ENCODE peak calls at places on chromosomes 7 and 10, in nine cellular contexts. W is IMR-90, F is lower leg skin, J is ovary, N is H1, D is prostate gland, M is erythroblast, L is HepG2, O is Peyer's patch. X is an unnamed sample.

GRCh38 chr10:70540089-70540788 is 61.7 kb downstream of the PALD1 start:
- DNase-seq in J (peak; percentile 53), D (no peak), N (peak; percentile 78), M (peak; percentile 41), L (peak; percentile 18), O (no peak), F (no peak), W (no peak), X (no peak)

GRCh38 chr10:25766213-25766612 is 167.8 kb upstream of the MYO3A start:
- DNase-seq in N (no peak), W (no peak), M (no peak), L (no peak), F (no peak), O (no peak), D (no peak), J (no peak), X (no peak)

GRCh38 chr7:132972745-132973144 is 109.1 kb downstream of the CHCHD3 start:
- DNase-seq in M (no peak), D (no peak), O (no peak), F (no peak), N (no peak), W (no peak), L (no peak), J (no peak), X (no peak)

GRCh38 chr10:132700168-132701098 is 85.5 kb downstream of the NKX6-2 start:
- DNase-seq in N (no peak), L (no peak), M (no peak), F (peak; percentile 78), J (peak; percentile 63), D (no peak), W (peak; percentile 58), O (peak; percentile 53), X (no peak)

GRCh38 chr10:78178397-78178796 is 144.7 kb downstream of the RPS24 start:
- DNase-seq in M (no peak), L (no peak), O (no peak), F (no peak), N (no peak), W (no peak), D (no peak), J (no peak), X (no peak)

GRCh38 chr10:103854265-103854686 is 1.1 kb downstream of the SH3PXD2A start:
- DNase-seq in F (no peak), O (no peak), L (peak; percentile 80), J (peak; percentile 70), M (no peak), D (no peak), W (no peak), N (peak; percentile 64), X (no peak)

GRCh38 chr10:23516530-23516929 is 77.7 kb downstream of the OTUD1 start:
- DNase-seq in D (no peak), F (no peak), M (no peak), L (peak; percentile 17), O (no peak), J (no peak), W (peak; percentile 12), N (no peak), X (no peak)

GRCh38 chr7:72435366-72435765 is 23.2 kb upstream of the CALN1 start:
- DNase-seq in W (no peak), M (no peak), N (no peak), O (no peak), J (no peak), F (no peak), D (no peak), L (no peak), X (no peak)

GRCh38 chr10:86443069-86443468 is 76.5 kb upstream of the GRID1 start:
- DNase-seq in D (no peak), F (no peak), O (no peak), M (no peak), N (no peak), L (peak; percentile 63), J (no peak), W (peak; percentile 82), X (no peak)

GRCh38 chr7:99290980-99291607 is 18.5 kb downstream of the MYH16 start:
- DNase-seq in J (no peak), M (no peak), O (no peak), W (peak; percentile 90), L (no peak), F (no peak), D (no peak), N (no peak), X (no peak)

DNA sequence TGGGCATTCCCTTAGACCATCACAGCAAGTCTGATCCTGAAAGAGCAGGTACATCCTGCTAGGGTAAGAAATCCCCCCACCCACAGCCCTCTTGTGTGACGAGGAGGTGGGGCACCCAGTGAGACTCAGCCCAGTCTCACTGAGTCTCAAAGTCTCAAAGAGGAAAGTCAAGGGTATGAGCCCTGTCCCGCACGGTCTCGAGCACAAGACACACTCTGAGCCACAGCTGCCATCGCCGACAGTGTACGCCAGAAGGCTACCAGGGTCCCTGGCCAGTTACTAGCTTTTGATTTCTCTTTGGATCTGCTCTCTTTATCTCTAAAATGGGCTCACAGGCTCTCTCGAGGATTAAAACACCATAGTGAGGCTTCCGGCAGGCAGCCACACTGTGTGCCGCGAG is 190.2 kb downstream of the TNS3 start:
- DNase-seq in J (no peak), D (no peak), F (peak; percentile 70), W (no peak), O (no peak), N (no peak), M (no peak), L (no peak), X (no peak)
- TF ChIP-seq POLR2A in J (no peak), D (no peak), F (no peak), W (no peak), O (no peak), N (no peak), M (no peak), L (no peak), X (no peak)

DNA sequence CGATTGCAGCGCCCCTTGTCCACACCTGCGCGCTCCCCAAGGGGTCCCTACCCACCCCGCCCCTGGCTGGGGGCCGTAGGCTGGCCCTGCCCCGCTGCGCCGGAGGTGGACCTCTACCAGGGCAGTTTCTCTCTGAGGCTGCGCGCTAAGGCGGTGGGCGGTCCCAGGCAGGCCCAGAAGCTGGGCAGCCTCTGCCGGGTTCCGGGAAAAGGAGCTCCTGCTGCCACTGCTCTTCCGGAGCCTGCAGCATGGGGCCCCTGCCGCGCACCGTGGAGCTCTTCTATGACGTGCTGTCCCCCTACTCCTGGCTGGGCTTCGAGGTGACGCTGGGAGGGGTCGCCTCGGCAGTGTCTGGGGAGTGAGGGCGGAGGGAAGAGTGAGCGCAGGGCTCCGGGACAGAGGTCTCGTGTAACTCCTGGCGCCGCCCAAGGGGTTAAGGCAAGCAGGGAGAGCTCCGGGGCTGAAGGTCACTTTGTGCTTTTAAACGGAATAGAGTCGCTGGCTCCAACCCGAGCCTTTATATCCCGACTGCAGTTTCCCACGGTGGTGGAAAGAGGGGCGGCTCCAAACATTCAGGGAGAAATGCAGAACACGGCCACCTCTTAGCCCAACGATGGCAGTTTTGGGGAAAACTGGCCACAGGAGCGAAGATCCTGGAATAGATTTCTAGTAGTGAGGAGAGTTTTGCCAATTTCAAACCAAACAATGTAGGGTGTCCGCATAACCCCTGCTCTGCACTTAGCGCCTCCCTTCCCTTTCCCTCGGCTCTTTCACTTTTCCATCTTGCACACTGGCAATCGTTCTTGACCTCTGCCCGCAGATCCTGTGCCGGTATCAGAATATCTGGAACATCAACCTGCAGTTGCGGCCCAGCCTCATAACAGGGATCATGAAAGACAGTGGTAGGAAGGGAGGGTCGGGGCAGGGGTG is at the start of gene GSTK1:
- DNase-seq in D (peak; percentile 80), L (peak; percentile 66), O (peak; percentile 92), W (peak; percentile 54), M (peak; percentile 73), N (peak; percentile 87), J (peak; percentile 86), F (peak; percentile 96), X (peak; percentile 21)
- TF ChIP-seq POLR2A in D (peak; percentile 83), L (peak; percentile 98), O (peak; percentile 86), W (no peak), M (peak; percentile 74), N (no peak), J (no peak), F (no peak), X (peak; percentile 95)

DNA sequence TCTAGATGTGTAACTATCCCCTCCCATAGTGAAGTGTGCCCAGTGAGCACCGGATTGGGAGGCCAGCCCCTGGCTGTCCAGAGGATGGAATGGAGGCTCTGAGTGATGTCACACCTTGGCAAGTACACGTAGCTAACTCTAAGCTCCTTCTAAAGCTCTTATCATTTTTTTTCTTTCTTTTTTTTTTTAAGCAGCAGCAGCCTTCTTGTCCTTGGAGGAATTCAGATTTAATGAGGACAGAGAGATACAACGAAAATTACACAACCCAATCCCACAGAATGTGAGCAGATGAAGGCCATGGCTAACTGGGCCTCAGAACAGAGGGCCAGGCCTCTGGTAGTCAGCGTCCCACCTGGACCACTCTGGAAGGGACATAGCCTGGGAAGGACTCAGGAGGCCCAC is 11.3 kb downstream of the TNS3 start:
- DNase-seq in D (no peak), L (no peak), N (no peak), M (no peak), W (peak; percentile 84), F (no peak), O (no peak), J (peak; percentile 78), X (no peak)
- TF ChIP-seq POLR2A in D (no peak), L (no peak), N (no peak), M (no peak), W (peak; percentile 5), F (no peak), O (no peak), J (no peak), X (no peak)

DNA sequence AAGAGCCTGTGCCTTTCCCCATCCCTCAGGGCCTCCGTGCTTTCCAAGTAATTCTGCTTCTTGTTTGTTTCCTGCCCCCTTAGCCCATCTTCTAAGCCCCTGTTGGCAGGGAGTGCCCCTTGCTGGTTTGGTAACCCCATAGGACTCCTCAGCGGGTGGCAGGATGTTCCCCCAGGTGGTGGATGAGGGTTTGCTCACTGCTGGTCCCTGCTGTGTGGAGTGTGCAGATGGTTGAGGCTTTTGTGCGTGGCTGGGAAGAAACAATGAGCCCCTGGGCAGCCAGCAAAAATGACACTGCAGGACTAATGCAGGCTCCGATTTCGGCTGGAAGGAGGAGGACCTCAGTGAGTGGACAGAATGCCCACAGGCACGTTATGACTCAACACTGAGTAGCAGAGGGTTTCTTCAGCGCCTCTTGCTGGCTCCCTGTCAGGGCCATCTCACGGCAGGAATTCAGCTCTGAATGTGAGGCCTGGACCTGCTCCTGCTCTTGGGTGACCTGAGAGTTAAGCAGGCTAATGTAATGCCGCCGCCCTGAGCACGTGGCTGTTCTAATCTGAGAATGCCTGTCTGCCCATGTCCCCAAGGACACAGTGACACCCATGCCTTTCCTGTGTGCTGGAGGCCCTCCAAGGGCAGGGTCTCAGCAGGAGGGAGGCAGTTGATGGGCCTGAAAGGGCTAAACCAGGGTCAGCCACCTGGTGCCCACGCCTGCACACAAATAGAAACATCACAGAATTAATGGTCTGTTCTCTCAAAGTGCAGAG is 16.6 kb downstream of the BAG3 start:
- DNase-seq in M (peak; percentile 34), O (no peak), F (peak; percentile 93), L (peak; percentile 68), W (peak; percentile 98), D (peak; percentile 50), J (peak; percentile 67), N (no peak), X (no peak)
- TF ChIP-seq POLR2A in M (no peak), O (no peak), F (no peak), L (no peak), W (peak; percentile 37), D (no peak), J (no peak), N (no peak), X (no peak)

GRCh38 chr7:137535579-137535978 is 192.0 kb upstream of the PTN start:
- DNase-seq in L (no peak), J (no peak), N (no peak), W (no peak), O (no peak), F (no peak), M (no peak), D (no peak), X (no peak)

GRCh38 chr7:137539111-137539715 is 195.7 kb upstream of the PTN start:
- DNase-seq in N (no peak), L (no peak), W (peak; percentile 94), F (no peak), D (no peak), M (no peak), O (no peak), J (no peak), X (no peak)

GRCh38 chr7:137538361-137538762 is 194.8 kb upstream of the PTN start:
- DNase-seq in L (no peak), W (peak; percentile 90), O (no peak), D (no peak), F (no peak), N (no peak), M (peak; percentile 2), J (no peak), X (no peak)
- TF ChIP-seq POLR2A in L (no peak), W (no peak), O (no peak), D (no peak), F (no peak), N (no peak), M (no peak), J (no peak), X (no peak)